ENCODE peak calls at places on chromosomes 1 and 21, in eight cellular contexts. One of them, this sample, is unnamed.

GRCh38 chr1:181166377-181167196 is 78.1 kb downstream of the IER5 start:
- DNase-seq in lung: peak; percentile 58
- DNase-seq in cardiac fibroblast: peak; percentile 82
- DNase-seq in AG04449: peak; percentile 12
- DNase-seq in prostate gland: peak; percentile 43
- DNase-seq in coronary artery: no peak
- DNase-seq in OCI-LY7: peak; percentile 74
- DNase-seq in fibroblast of lung: peak; percentile 63
- DNase-seq in this sample: peak; percentile 67

GRCh38 chr1:158353333-158354038 is at the start of gene CD1E:
- DNase-seq in cardiac fibroblast: no peak
- DNase-seq in coronary artery: no peak
- DNase-seq in prostate gland: no peak
- DNase-seq in AG04449: no peak
- DNase-seq in OCI-LY7: no peak
- DNase-seq in lung: no peak
- DNase-seq in fibroblast of lung: no peak
- DNase-seq in this sample: no peak

GRCh38 chr1:244113532-244114320 is 62.6 kb downstream of the ZBTB18 start:
- DNase-seq in lung: no peak
- DNase-seq in OCI-LY7: no peak
- DNase-seq in coronary artery: no peak
- DNase-seq in cardiac fibroblast: peak; percentile 30
- DNase-seq in fibroblast of lung: peak; percentile 96
- DNase-seq in prostate gland: no peak
- DNase-seq in AG04449: peak; percentile 80
- DNase-seq in this sample: no peak

GRCh38 chr1:222020553-222020952 is 278.7 kb upstream of the DUSP10 start:
- DNase-seq in AG04449: no peak
- DNase-seq in OCI-LY7: no peak
- DNase-seq in lung: no peak
- DNase-seq in fibroblast of lung: no peak
- DNase-seq in cardiac fibroblast: no peak
- DNase-seq in prostate gland: no peak
- DNase-seq in coronary artery: no peak
- DNase-seq in this sample: no peak

GRCh38 chr1:20663365-20663764 is 2.2 kb upstream of the DDOST start:
- DNase-seq in AG04449: no peak
- DNase-seq in lung: no peak
- DNase-seq in coronary artery: no peak
- DNase-seq in OCI-LY7: peak; percentile 12
- DNase-seq in fibroblast of lung: no peak
- DNase-seq in cardiac fibroblast: no peak
- DNase-seq in prostate gland: no peak
- DNase-seq in this sample: no peak

GRCh38 chr1:58879464-58879863 is 95.6 kb upstream of the JUN start:
- DNase-seq in OCI-LY7: no peak
- DNase-seq in lung: no peak
- DNase-seq in prostate gland: no peak
- DNase-seq in fibroblast of lung: no peak
- DNase-seq in coronary artery: no peak
- DNase-seq in AG04449: no peak
- DNase-seq in cardiac fibroblast: no peak
- DNase-seq in this sample: peak; percentile 63

GRCh38 chr21:14531927-14532326 is 14.2 kb downstream of the SAMSN1 start:
- DNase-seq in prostate gland: no peak
- DNase-seq in AG04449: no peak
- DNase-seq in coronary artery: no peak
- DNase-seq in fibroblast of lung: no peak
- DNase-seq in OCI-LY7: no peak
- DNase-seq in lung: no peak
- DNase-seq in cardiac fibroblast: no peak
- DNase-seq in this sample: no peak

GRCh38 chr21:21165063-21165645 is 166.9 kb downstream of the NCAM2 start:
- DNase-seq in AG04449: peak; percentile 92
- DNase-seq in fibroblast of lung: peak; percentile 99
- DNase-seq in cardiac fibroblast: peak; percentile 86
- DNase-seq in lung: no peak
- DNase-seq in OCI-LY7: no peak
- DNase-seq in prostate gland: no peak
- DNase-seq in coronary artery: no peak
- DNase-seq in this sample: peak; percentile 90

GRCh38 chr21:26451014-26451740 is 121.9 kb downstream of the CYYR1 start:
- DNase-seq in prostate gland: no peak
- DNase-seq in coronary artery: no peak
- DNase-seq in OCI-LY7: no peak
- DNase-seq in cardiac fibroblast: no peak
- DNase-seq in lung: no peak
- DNase-seq in AG04449: no peak
- DNase-seq in fibroblast of lung: peak; percentile 21
- DNase-seq in this sample: no peak

GRCh38 chr21:43367296-43367695 is 59.6 kb downstream of the SIK1 start:
- DNase-seq in OCI-LY7: no peak
- DNase-seq in prostate gland: no peak
- DNase-seq in cardiac fibroblast: no peak
- DNase-seq in fibroblast of lung: no peak
- DNase-seq in AG04449: no peak
- DNase-seq in lung: no peak
- DNase-seq in coronary artery: no peak
- DNase-seq in this sample: no peak

GRCh38 chr1:33426906-33427305 is 4.0 kb downstream of the PHC2 start:
- DNase-seq in fibroblast of lung: no peak
- DNase-seq in coronary artery: no peak
- DNase-seq in prostate gland: no peak
- DNase-seq in OCI-LY7: no peak
- DNase-seq in cardiac fibroblast: no peak
- DNase-seq in lung: no peak
- DNase-seq in AG04449: no peak
- DNase-seq in this sample: no peak

GRCh38 chr1:154320882-154321608 is at the start of gene AQP10:
- DNase-seq in fibroblast of lung: peak; percentile 38
- DNase-seq in OCI-LY7: no peak
- DNase-seq in prostate gland: no peak
- DNase-seq in AG04449: no peak
- DNase-seq in cardiac fibroblast: peak; percentile 86
- DNase-seq in coronary artery: no peak
- DNase-seq in lung: no peak
- DNase-seq in this sample: no peak

GRCh38 chr1:40357625-40358024 is 15.9 kb upstream of the SMAP2 start:
- DNase-seq in cardiac fibroblast: no peak
- DNase-seq in lung: no peak
- DNase-seq in fibroblast of lung: no peak
- DNase-seq in coronary artery: no peak
- DNase-seq in prostate gland: no peak
- DNase-seq in OCI-LY7: no peak
- DNase-seq in AG04449: no peak
- DNase-seq in this sample: no peak

GRCh38 chr21:31335957-31336738 is 7.9 kb downstream of the TIAM1 start:
- DNase-seq in AG04449: peak; percentile 73
- DNase-seq in cardiac fibroblast: peak; percentile 80
- DNase-seq in fibroblast of lung: peak; percentile 97
- DNase-seq in prostate gland: no peak
- DNase-seq in OCI-LY7: no peak
- DNase-seq in coronary artery: no peak
- DNase-seq in lung: no peak
- DNase-seq in this sample: peak; percentile 71

GRCh38 chr1:95584315-95584714 is 350.3 kb downstream of the RWDD3 start:
- DNase-seq in coronary artery: no peak
- DNase-seq in fibroblast of lung: no peak
- DNase-seq in OCI-LY7: no peak
- DNase-seq in prostate gland: no peak
- DNase-seq in lung: no peak
- DNase-seq in AG04449: no peak
- DNase-seq in cardiac fibroblast: no peak
- DNase-seq in this sample: no peak

GRCh38 chr21:17829472-17829871 is 10.3 kb upstream of the C21orf91 start:
- DNase-seq in AG04449: peak; percentile 44
- DNase-seq in lung: no peak
- DNase-seq in cardiac fibroblast: no peak
- DNase-seq in coronary artery: no peak
- DNase-seq in OCI-LY7: no peak
- DNase-seq in fibroblast of lung: peak; percentile 69
- DNase-seq in prostate gland: no peak
- DNase-seq in this sample: peak; percentile 45

GRCh38 chr1:116002781-116003455 is 26.6 kb downstream of the SLC22A15 start:
- DNase-seq in cardiac fibroblast: no peak
- DNase-seq in prostate gland: no peak
- DNase-seq in OCI-LY7: no peak
- DNase-seq in coronary artery: no peak
- DNase-seq in fibroblast of lung: no peak
- DNase-seq in lung: no peak
- DNase-seq in AG04449: no peak
- DNase-seq in this sample: no peak

GRCh38 chr1:207463021-207463420 is 8.9 kb downstream of the CR2 start:
- DNase-seq in coronary artery: no peak
- DNase-seq in fibroblast of lung: peak; percentile 17
- DNase-seq in OCI-LY7: no peak
- DNase-seq in cardiac fibroblast: no peak
- DNase-seq in lung: no peak
- DNase-seq in AG04449: no peak
- DNase-seq in prostate gland: no peak
- DNase-seq in this sample: no peak

GRCh38 chr1:183251959-183252450 is 65.9 kb downstream of the LAMC2 start:
- DNase-seq in OCI-LY7: no peak
- DNase-seq in fibroblast of lung: no peak
- DNase-seq in cardiac fibroblast: no peak
- DNase-seq in prostate gland: no peak
- DNase-seq in AG04449: no peak
- DNase-seq in lung: no peak
- DNase-seq in coronary artery: no peak
- DNase-seq in this sample: no peak

DNA sequence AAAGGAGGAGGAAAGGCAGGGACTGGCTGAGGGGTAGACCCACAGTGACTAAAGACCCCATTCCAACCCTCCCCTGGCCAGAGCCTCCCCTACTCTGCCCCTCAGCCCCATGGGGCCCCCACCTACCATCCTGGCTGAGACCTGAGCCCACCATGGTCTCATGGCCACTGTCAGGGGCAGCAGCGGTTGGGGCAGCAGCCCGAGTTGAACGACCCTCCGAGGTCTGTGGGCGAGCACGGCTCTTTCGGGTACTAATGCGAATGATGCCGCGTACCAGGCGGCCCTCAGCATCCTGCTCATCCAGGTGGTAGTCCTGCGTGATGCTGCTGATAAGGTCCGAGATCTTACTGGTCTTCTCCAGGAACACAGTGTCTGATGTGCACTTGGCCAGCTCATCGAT is 9.1 kb downstream of the KDF1 start:
- DNase-seq in fibroblast of lung: no peak
- DNase-seq in OCI-LY7: no peak
- DNase-seq in cardiac fibroblast: no peak
- DNase-seq in lung: no peak
- DNase-seq in AG04449: no peak
- DNase-seq in coronary artery: no peak
- DNase-seq in prostate gland: no peak
- DNase-seq in this sample: no peak
- TF ChIP-seq CTCF in fibroblast of lung: no peak
- TF ChIP-seq CTCF in OCI-LY7: no peak
- TF ChIP-seq CTCF in cardiac fibroblast: no peak
- TF ChIP-seq CTCF in lung: no peak
- TF ChIP-seq CTCF in AG04449: no peak
- TF ChIP-seq CTCF in coronary artery: no peak
- TF ChIP-seq CTCF in prostate gland: no peak
- TF ChIP-seq CTCF in this sample: no peak

GRCh38 chr1:100039571-100039970 is 69.8 kb downstream of the SLC35A3 start:
- DNase-seq in lung: no peak
- DNase-seq in cardiac fibroblast: no peak
- DNase-seq in fibroblast of lung: no peak
- DNase-seq in AG04449: no peak
- DNase-seq in coronary artery: no peak
- DNase-seq in prostate gland: no peak
- DNase-seq in OCI-LY7: no peak
- DNase-seq in this sample: no peak
- H3K4me3 ChIP-seq in lung: no peak overlapping the region
- H3K4me3 ChIP-seq in cardiac fibroblast: peak overlapping the region; percentile 89
- H3K4me3 ChIP-seq in fibroblast of lung: peak overlapping the region; percentile 84
- H3K4me3 ChIP-seq in AG04449: peak overlapping the region; percentile 80
- H3K4me3 ChIP-seq in coronary artery: peak overlapping the region; percentile 89
- H3K4me3 ChIP-seq in prostate gland: peak overlapping the region; percentile 94
- H3K4me3 ChIP-seq in OCI-LY7: peak overlapping the region; percentile 78
- H3K4me3 ChIP-seq in this sample: peak overlapping the region; percentile 99

GRCh38 chr1:109877320-109877771 is 33.3 kb upstream of the CSF1 start:
- DNase-seq in cardiac fibroblast: peak; percentile 95
- DNase-seq in AG04449: peak; percentile 83
- DNase-seq in coronary artery: peak; percentile 85
- DNase-seq in lung: peak; percentile 70
- DNase-seq in OCI-LY7: no peak
- DNase-seq in fibroblast of lung: peak; percentile 93
- DNase-seq in prostate gland: no peak
- DNase-seq in this sample: peak; percentile 96
- TF ChIP-seq CTCF in cardiac fibroblast: peak; percentile 29
- TF ChIP-seq CTCF in AG04449: peak; percentile 47
- TF ChIP-seq CTCF in coronary artery: no peak
- TF ChIP-seq CTCF in lung: no peak
- TF ChIP-seq CTCF in OCI-LY7: no peak
- TF ChIP-seq CTCF in fibroblast of lung: peak; percentile 40
- TF ChIP-seq CTCF in prostate gland: no peak
- TF ChIP-seq CTCF in this sample: peak; percentile 41

GRCh38 chr1:198678301-198678836 is 39.5 kb downstream of the PTPRC start:
- DNase-seq in OCI-LY7: peak; percentile 49
- DNase-seq in fibroblast of lung: peak; percentile 53
- DNase-seq in AG04449: no peak
- DNase-seq in lung: no peak
- DNase-seq in prostate gland: no peak
- DNase-seq in cardiac fibroblast: no peak
- DNase-seq in coronary artery: no peak
- DNase-seq in this sample: no peak
- H3K4me3 ChIP-seq in OCI-LY7: peak overlapping the region; percentile 51
- H3K4me3 ChIP-seq in fibroblast of lung: no peak overlapping the region
- H3K4me3 ChIP-seq in AG04449: no peak overlapping the region
- H3K4me3 ChIP-seq in lung: no peak overlapping the region
- H3K4me3 ChIP-seq in prostate gland: no peak overlapping the region
- H3K4me3 ChIP-seq in cardiac fibroblast: no peak overlapping the region
- H3K4me3 ChIP-seq in coronary artery: no peak overlapping the region
- H3K4me3 ChIP-seq in this sample: no peak overlapping the region

GRCh38 chr1:41586230-41586629 is 101.7 kb upstream of the EDN2 start:
- DNase-seq in AG04449: no peak
- DNase-seq in lung: no peak
- DNase-seq in prostate gland: no peak
- DNase-seq in cardiac fibroblast: no peak
- DNase-seq in coronary artery: no peak
- DNase-seq in OCI-LY7: no peak
- DNase-seq in fibroblast of lung: no peak
- DNase-seq in this sample: no peak

GRCh38 chr1:41582851-41583657 is 98.6 kb upstream of the EDN2 start:
- DNase-seq in coronary artery: no peak
- DNase-seq in lung: no peak
- DNase-seq in OCI-LY7: no peak
- DNase-seq in prostate gland: no peak
- DNase-seq in fibroblast of lung: no peak
- DNase-seq in AG04449: no peak
- DNase-seq in cardiac fibroblast: no peak
- DNase-seq in this sample: no peak

GRCh38 chr1:41582351-41582750 is 97.9 kb upstream of the EDN2 start:
- DNase-seq in AG04449: no peak
- DNase-seq in fibroblast of lung: no peak
- DNase-seq in coronary artery: no peak
- DNase-seq in prostate gland: no peak
- DNase-seq in cardiac fibroblast: no peak
- DNase-seq in lung: no peak
- DNase-seq in OCI-LY7: no peak
- DNase-seq in this sample: no peak

GRCh38 chr1:41582004-41582325 is 97.5 kb upstream of the EDN2 start:
- DNase-seq in prostate gland: no peak
- DNase-seq in cardiac fibroblast: no peak
- DNase-seq in coronary artery: no peak
- DNase-seq in OCI-LY7: no peak
- DNase-seq in lung: no peak
- DNase-seq in AG04449: no peak
- DNase-seq in fibroblast of lung: no peak
- DNase-seq in this sample: no peak

GRCh38 chr1:41583658-41584570 is 99.4 kb upstream of the EDN2 start:
- DNase-seq in AG04449: no peak
- DNase-seq in prostate gland: no peak
- DNase-seq in coronary artery: no peak
- DNase-seq in lung: no peak
- DNase-seq in cardiac fibroblast: no peak
- DNase-seq in OCI-LY7: no peak
- DNase-seq in fibroblast of lung: no peak
- DNase-seq in this sample: no peak
- TF ChIP-seq CTCF in AG04449: no peak
- TF ChIP-seq CTCF in prostate gland: no peak
- TF ChIP-seq CTCF in coronary artery: no peak
- TF ChIP-seq CTCF in lung: no peak
- TF ChIP-seq CTCF in cardiac fibroblast: no peak
- TF ChIP-seq CTCF in OCI-LY7: no peak
- TF ChIP-seq CTCF in fibroblast of lung: no peak
- TF ChIP-seq CTCF in this sample: no peak

This sample was measured in foreskin fibroblast.